ENCODE peak calls at places on chromosomes 13 and 19, in six cellular contexts. D is WTC11; B is activated T-cell treated with anti-CD3 and anti-CD28 coated beads for 1 hour; N is stimulated activated CD8-positive, alpha-beta memory T cell treated with anti-CD3 and anti-CD28 coated beads, Interleukin-2, amount 100 ng/mL, for 48 hours; Y is RKO; Q is globus pallidus. J is an unnamed sample.

GRCh38 chr19:5403968-5404640 is 51.1 kb upstream of the ZNRF4 start:
- DNase-seq in D (peak), B (peak), N (peak), Y (peak), Q (peak), J (peak)

GRCh38 chr13:99834246-99834645 is 137.3 kb downstream of the ZIC5 start:
- DNase-seq in D (no peak), B (no peak), N (no peak), Y (no peak), Q (no peak), J (no peak)

GRCh38 chr19:49165111-49165750 is 7.6 kb downstream of the TRPM4 start:
- DNase-seq in D (no peak), B (no peak), N (no peak), Y (no peak), Q (no peak), J (no peak)

GRCh38 chr13:42574011-42574410 is at the start of gene TNFSF11:
- DNase-seq in D (peak), B (no peak), N (peak), Y (no peak), Q (no peak), J (peak)

GRCh38 chr19:9939301-9939913 is 3.1 kb upstream of the OLFM2 start:
- DNase-seq in D (no peak), B (no peak), N (no peak), Y (peak), Q (no peak), J (no peak)

GRCh38 chr13:108213946-108214345 is 1.4 kb downstream of the LIG4 start:
- DNase-seq in D (no peak), B (no peak), N (no peak), Y (peak), Q (no peak), J (no peak)

GRCh38 chr19:7230826-7231225 is 63.4 kb downstream of the INSR start:
- DNase-seq in D (no peak), B (no peak), N (no peak), Y (no peak), Q (peak), J (no peak)

GRCh38 chr13:50910483-50910805 is 853 bp downstream of the RNASEH2B start:
- DNase-seq in D (peak), B (no peak), N (no peak), Y (peak), Q (no peak), J (no peak)

J was measured in GM12891.